ENCODE peak calls at places on chromosomes 2 and 18, in eight cellular contexts. Z is nephron progenitor cell, U is endothelial cell, B is tibial nerve, G is adrenal gland, M is thoracic aorta, T is breast epithelium, L is GM12864. C is an unnamed sample.

GRCh38 chr18:32612651-32613050 is 142.0 kb upstream of the GAREM1 start:
- DNase-seq in Z (peak; percentile 22), U (no peak), B (no peak), G (no peak), M (no peak), T (no peak), L (no peak), C (no peak)

GRCh38 chr2:108417254-108417653 is 31.8 kb upstream of the GCC2 start:
- DNase-seq in Z (no peak), U (no peak), B (no peak), G (no peak), M (no peak), T (no peak), L (no peak), C (no peak)

GRCh38 chr18:31942301-31942998 is 478 bp downstream of the TRAPPC8 start:
- DNase-seq in Z (no peak), U (peak; percentile 44), B (no peak), G (peak; percentile 58), M (no peak), T (peak; percentile 26), L (no peak), C (peak; percentile 68)

GRCh38 chr2:17958486-17959092 is 80.1 kb downstream of the KCNS3 start:
- DNase-seq in Z (no peak), U (no peak), B (no peak), G (no peak), M (no peak), T (no peak), L (no peak), C (no peak)

GRCh38 chr2:226760412-226761194 is 39.0 kb downstream of the IRS1 start:
- DNase-seq in Z (no peak), U (no peak), B (no peak), G (no peak), M (no peak), T (no peak), L (no peak), C (no peak)

GRCh38 chr2:14749869-14750268 is 117.4 kb downstream of the LRATD1 start:
- DNase-seq in Z (no peak), U (no peak), B (no peak), G (no peak), M (no peak), T (no peak), L (no peak), C (no peak)

GRCh38 chr2:8030694-8031303 is 651.1 kb upstream of the ID2 start:
- DNase-seq in Z (no peak), U (no peak), B (no peak), G (no peak), M (no peak), T (no peak), L (no peak), C (no peak)

GRCh38 chr2:201856561-201856960 is 50.2 kb downstream of the CDK15 start:
- DNase-seq in Z (no peak), U (no peak), B (no peak), G (no peak), M (no peak), T (no peak), L (no peak), C (no peak)

GRCh38 chr2:177538323-177538722 is 145.8 kb downstream of the AGPS start:
- DNase-seq in Z (no peak), U (no peak), B (no peak), G (no peak), M (no peak), T (no peak), L (no peak), C (no peak)

GRCh38 chr2:7841751-7842150 is 840.1 kb upstream of the ID2 start:
- DNase-seq in Z (no peak), U (no peak), B (no peak), G (no peak), M (no peak), T (no peak), L (no peak), C (no peak)

GRCh38 chr2:65364986-65365733 is 67.2 kb downstream of the SPRED2 start:
- DNase-seq in Z (no peak), U (no peak), B (no peak), G (no peak), M (no peak), T (no peak), L (no peak), C (no peak)

GRCh38 chr2:207231962-207232361 is 66.2 kb upstream of the KLF7 start:
- DNase-seq in Z (no peak), U (no peak), B (no peak), G (no peak), M (no peak), T (no peak), L (no peak), C (no peak)

GRCh38 chr2:9374071-9374730 is 49.1 kb downstream of the ITGB1BP1 start:
- DNase-seq in Z (no peak), U (no peak), B (no peak), G (no peak), M (no peak), T (no peak), L (no peak), C (no peak)

GRCh38 chr2:11344956-11345671 is 678 bp upstream of the ROCK2 start:
- DNase-seq in Z (no peak), U (no peak), B (peak; percentile 70), G (peak; percentile 51), M (peak; percentile 38), T (peak; percentile 91), L (no peak), C (peak; percentile 40)

GRCh38 chr2:99863236-99863913 is 279.0 kb downstream of the AFF3 start:
- DNase-seq in Z (no peak), U (no peak), B (no peak), G (no peak), M (no peak), T (no peak), L (no peak), C (no peak)

GRCh38 chr18:2857491-2858063 is 10.8 kb downstream of the EMILIN2 start:
- DNase-seq in Z (no peak), U (no peak), B (peak; percentile 80), G (peak; percentile 88), M (peak; percentile 51), T (peak; percentile 61), L (no peak), C (no peak)

GRCh38 chr2:167783266-167784070 is 463.9 kb downstream of the STK39 start:
- DNase-seq in Z (peak; percentile 35), U (no peak), B (no peak), G (no peak), M (no peak), T (no peak), L (no peak), C (no peak)

GRCh38 chr2:69464575-69464974 is 27.3 kb upstream of the NFU1 start:
- DNase-seq in Z (no peak), U (no peak), B (no peak), G (peak; percentile 40), M (no peak), T (no peak), L (no peak), C (no peak)

GRCh38 chr18:48351216-48352050 is 57.8 kb downstream of the ZBTB7C start:
- DNase-seq in Z (no peak), U (no peak), B (no peak), G (no peak), M (no peak), T (no peak), L (no peak), C (no peak)

GRCh38 chr18:48345596-48345995 is 63.6 kb downstream of the ZBTB7C start:
- DNase-seq in Z (no peak), U (no peak), B (no peak), G (no peak), M (no peak), T (no peak), L (no peak), C (no peak)

GRCh38 chr18:48347756-48348326 is 61.3 kb downstream of the ZBTB7C start:
- DNase-seq in Z (no peak), U (no peak), B (no peak), G (peak; percentile 53), M (no peak), T (no peak), L (no peak), C (no peak)

GRCh38 chr18:48352051-48352755 is 57.0 kb downstream of the ZBTB7C start:
- DNase-seq in Z (no peak), U (no peak), B (no peak), G (no peak), M (no peak), T (no peak), L (no peak), C (no peak)

GRCh38 chr18:48348739-48349138 is 60.4 kb downstream of the ZBTB7C start:
- DNase-seq in Z (peak; percentile 18), U (no peak), B (no peak), G (no peak), M (no peak), T (no peak), L (no peak), C (no peak)
- TF ChIP-seq CTCF in Z (no peak), U (no peak), B (no peak), G (no peak), M (no peak), T (no peak), L (no peak), C (no peak)

DNA sequence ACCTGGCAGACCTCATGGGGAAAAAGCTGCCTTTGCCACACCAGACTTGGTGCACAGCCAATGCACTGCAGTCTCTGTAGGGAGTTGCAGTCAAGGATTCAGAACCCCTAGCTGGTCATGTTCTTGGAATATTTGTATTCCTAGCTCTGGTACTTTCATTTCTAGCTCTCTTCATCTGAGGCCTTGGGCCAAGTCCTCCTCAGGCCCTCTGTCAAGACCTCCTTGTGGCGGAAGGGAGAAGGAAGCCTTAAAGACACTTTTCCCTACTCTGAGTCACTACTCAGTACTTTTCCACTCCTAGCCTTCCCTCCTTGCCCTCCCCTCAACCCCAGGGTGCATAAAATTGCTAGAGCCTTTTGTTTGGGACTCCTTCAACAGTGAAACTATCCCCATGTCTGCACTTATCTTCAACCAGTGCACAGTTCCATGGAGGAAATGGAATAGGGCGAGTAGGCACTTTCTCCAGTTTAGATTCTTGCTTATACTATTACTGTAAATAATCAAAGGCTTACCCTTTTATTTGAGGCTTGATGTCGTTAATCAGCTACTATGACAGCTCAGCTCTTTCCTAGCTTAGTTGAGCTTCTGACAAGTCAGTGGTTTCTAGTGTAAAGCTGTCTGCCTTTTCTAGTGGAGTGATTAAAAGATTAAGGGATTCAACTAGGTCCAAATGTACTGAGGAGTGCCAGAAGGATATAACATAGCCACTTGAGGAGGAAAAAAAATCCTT is 15.8 kb downstream of the M1AP start:
- DNase-seq in Z (no peak), U (no peak), B (no peak), G (no peak), M (no peak), T (no peak), L (no peak), C (no peak)
- TF ChIP-seq CTCF in Z (no peak), U (no peak), B (no peak), G (no peak), M (no peak), T (no peak), L (no peak), C (no peak)

GRCh38 chr2:55416826-55417568 is 2.7 kb downstream of the CCDC88A start:
- DNase-seq in Z (no peak), U (no peak), B (no peak), G (no peak), M (no peak), T (no peak), L (no peak), C (no peak)
- TF ChIP-seq CTCF in Z (no peak), U (no peak), B (no peak), G (no peak), M (no peak), T (no peak), L (no peak), C (no peak)

DNA sequence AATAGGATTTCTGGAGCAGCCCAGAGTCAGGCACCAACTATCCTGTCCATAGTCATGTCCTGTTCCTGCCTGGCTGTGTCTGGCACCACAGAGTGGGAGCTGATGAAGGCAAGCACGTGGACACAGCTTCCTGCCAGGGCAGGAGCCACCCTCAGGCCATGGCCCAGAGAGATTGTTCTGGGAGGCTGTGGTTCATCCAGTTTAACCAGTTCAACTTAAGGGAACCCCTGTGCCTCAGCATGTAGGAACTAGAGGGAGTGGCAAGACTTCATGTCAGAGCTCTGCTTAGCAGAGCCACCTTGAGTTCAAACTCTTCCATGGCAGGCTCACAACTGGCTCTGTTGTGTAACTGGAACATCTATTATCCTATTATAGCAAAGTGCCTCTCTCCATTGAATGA is 73.2 kb upstream of the NCKAP5 start:
- DNase-seq in Z (no peak), U (no peak), B (no peak), G (no peak), M (no peak), T (peak; percentile 91), L (no peak), C (no peak)
- TF ChIP-seq CTCF in Z (no peak), U (no peak), B (no peak), G (no peak), M (no peak), T (peak; percentile 18), L (no peak), C (no peak)

C was measured in GM13977.